ENCODE peak calls at places on chromosome 12, in eight cellular contexts. M is CD8-positive, alpha-beta T cell; F is AG10803; D is fibroblast of pulmonary artery; Q is aorta; J is GM23248; P is naive thymus-derived CD4-positive, alpha-beta T cell; I is adipocyte. X is an unnamed sample.

GRCh38 chr12:131950182-131950913 is 606 bp downstream of the EP400 start:
- DNase-seq in M (peak), F (no peak), D (no peak), Q (peak), J (peak), P (no peak), I (peak), X (peak)

GRCh38 chr12:132478433-132478803 is 11.5 kb upstream of the FBRSL1 start:
- DNase-seq in M (no peak), F (no peak), D (no peak), Q (no peak), J (no peak), P (no peak), I (no peak), X (no peak)

GRCh38 chr12:89999699-90000505 is 291.3 kb upstream of the ATP2B1 start:
- DNase-seq in M (no peak), F (peak), D (peak), Q (no peak), J (peak), P (no peak), I (peak), X (peak)

GRCh38 chr12:42854208-42854607 is 264.7 kb upstream of the PRICKLE1 start:
- DNase-seq in M (no peak), F (no peak), D (peak), Q (no peak), J (no peak), P (no peak), I (no peak), X (peak)

GRCh38 chr12:131074221-131075083 is 120.7 kb downstream of the ADGRD1 start:
- DNase-seq in M (no peak), F (peak), D (no peak), Q (peak), J (peak), P (no peak), I (no peak), X (no peak)

GRCh38 chr12:130706311-130706710 is 9.8 kb downstream of the RIMBP2 start:
- DNase-seq in M (no peak), F (no peak), D (no peak), Q (no peak), J (no peak), P (no peak), I (no peak), X (no peak)

GRCh38 chr12:67415473-67415872 is 146.3 kb downstream of the CAND1 start:
- DNase-seq in M (no peak), F (peak), D (peak), Q (no peak), J (peak), P (no peak), I (peak), X (peak)

GRCh38 chr12:110037315-110037714 is 11.0 kb downstream of the C12orf76 start:
- DNase-seq in M (no peak), F (no peak), D (no peak), Q (no peak), J (no peak), P (no peak), I (no peak), X (no peak)

GRCh38 chr12:128797119-128798118 is 26.3 kb downstream of the SLC15A4 start:
- DNase-seq in M (no peak), F (peak), D (peak), Q (no peak), J (no peak), P (no peak), I (no peak), X (peak)

GRCh38 chr12:92987846-92988621 is 58.9 kb upstream of the EEA1 start:
- DNase-seq in M (no peak), F (no peak), D (no peak), Q (no peak), J (no peak), P (peak), I (no peak), X (no peak)

GRCh38 chr12:9750276-9751203 is 10.2 kb downstream of the CD69 start:
- DNase-seq in M (peak), F (peak), D (peak), Q (no peak), J (peak), P (peak), I (peak), X (peak)

GRCh38 chr12:130192667-130193345 is 30.5 kb downstream of the FZD10 start:
- DNase-seq in M (no peak), F (no peak), D (no peak), Q (peak), J (no peak), P (no peak), I (no peak), X (no peak)

GRCh38 chr12:6091786-6092566 is 32.5 kb downstream of the VWF start:
- DNase-seq in M (no peak), F (no peak), D (no peak), Q (no peak), J (no peak), P (no peak), I (no peak), X (no peak)

GRCh38 chr12:84763112-84763511 is 149.5 kb downstream of the SLC6A15 start:
- DNase-seq in M (no peak), F (peak), D (peak), Q (no peak), J (peak), P (no peak), I (peak), X (peak)

GRCh38 chr12:29187756-29188155 is 38.7 kb downstream of the FAR2 start:
- DNase-seq in M (no peak), F (no peak), D (peak), Q (no peak), J (peak), P (no peak), I (no peak), X (peak)

GRCh38 chr12:4106617-4107016 is 166.9 kb upstream of the CCND2 start:
- DNase-seq in M (no peak), F (no peak), D (no peak), Q (no peak), J (no peak), P (no peak), I (no peak), X (no peak)

GRCh38 chr12:106285993-106286392 is 16.5 kb upstream of the TCP11L2 start:
- DNase-seq in M (no peak), F (no peak), D (no peak), Q (no peak), J (peak), P (no peak), I (no peak), X (no peak)

GRCh38 chr12:131948166-131948712 is 1.5 kb upstream of the EP400 start:
- DNase-seq in M (no peak), F (no peak), D (no peak), Q (peak), J (peak), P (no peak), I (no peak), X (no peak)

GRCh38 chr12:117850048-117850447 is 118.7 kb downstream of the KSR2 start:
- DNase-seq in M (no peak), F (peak), D (peak), Q (no peak), J (peak), P (no peak), I (peak), X (peak)

GRCh38 chr12:132873724-132874123 is 13.7 kb downstream of the CHFR start:
- DNase-seq in M (no peak), F (no peak), D (no peak), Q (no peak), J (no peak), P (no peak), I (no peak), X (no peak)

GRCh38 chr12:114853003-114853529 is 169.1 kb upstream of the TBX3 start:
- DNase-seq in M (no peak), F (peak), D (no peak), Q (no peak), J (no peak), P (no peak), I (no peak), X (peak)

GRCh38 chr12:92133795-92134637 is 11.6 kb downstream of the BTG1 start:
- DNase-seq in M (no peak), F (no peak), D (no peak), Q (no peak), J (no peak), P (no peak), I (no peak), X (no peak)

GRCh38 chr12:30779178-30779577 is 24.4 kb upstream of the CAPRIN2 start:
- DNase-seq in M (no peak), F (no peak), D (no peak), Q (no peak), J (no peak), P (no peak), I (no peak), X (no peak)

GRCh38 chr12:92961949-92962348 is 32.9 kb upstream of the EEA1 start:
- DNase-seq in M (no peak), F (no peak), D (no peak), Q (no peak), J (no peak), P (no peak), I (no peak), X (no peak)

GRCh38 chr12:50922820-50923219 is 29.5 kb upstream of the HIGD1C start:
- DNase-seq in M (no peak), F (peak), D (peak), Q (no peak), J (peak), P (no peak), I (peak), X (peak)
- H3K4me3 ChIP-seq in M (no peak), F (no peak), D (no peak), Q (peak), J (peak), P (no peak), I (peak), X (no peak)

GRCh38 chr12:57188090-57188425 is 28.5 kb upstream of the NXPH4 start:
- DNase-seq in M (no peak), F (no peak), D (no peak), Q (no peak), J (no peak), P (no peak), I (no peak), X (no peak)

GRCh38 chr12:57183939-57184725 is 32.5 kb upstream of the NXPH4 start:
- DNase-seq in M (no peak), F (no peak), D (no peak), Q (no peak), J (no peak), P (no peak), I (no peak), X (no peak)

GRCh38 chr12:57187222-57188089 is 29.1 kb upstream of the NXPH4 start:
- DNase-seq in M (no peak), F (no peak), D (no peak), Q (no peak), J (no peak), P (no peak), I (no peak), X (no peak)

GRCh38 chr12:57185403-57185802 is 31.2 kb upstream of the NXPH4 start:
- DNase-seq in M (no peak), F (no peak), D (no peak), Q (no peak), J (no peak), P (no peak), I (no peak), X (no peak)

GRCh38 chr12:57185906-57186508 is 30.6 kb upstream of the NXPH4 start:
- DNase-seq in M (no peak), F (no peak), D (no peak), Q (no peak), J (no peak), P (no peak), I (no peak), X (no peak)
- H3K4me3 ChIP-seq in M (no peak), F (no peak), D (no peak), Q (no peak), J (no peak), P (no peak), I (no peak), X (no peak)

DNA sequence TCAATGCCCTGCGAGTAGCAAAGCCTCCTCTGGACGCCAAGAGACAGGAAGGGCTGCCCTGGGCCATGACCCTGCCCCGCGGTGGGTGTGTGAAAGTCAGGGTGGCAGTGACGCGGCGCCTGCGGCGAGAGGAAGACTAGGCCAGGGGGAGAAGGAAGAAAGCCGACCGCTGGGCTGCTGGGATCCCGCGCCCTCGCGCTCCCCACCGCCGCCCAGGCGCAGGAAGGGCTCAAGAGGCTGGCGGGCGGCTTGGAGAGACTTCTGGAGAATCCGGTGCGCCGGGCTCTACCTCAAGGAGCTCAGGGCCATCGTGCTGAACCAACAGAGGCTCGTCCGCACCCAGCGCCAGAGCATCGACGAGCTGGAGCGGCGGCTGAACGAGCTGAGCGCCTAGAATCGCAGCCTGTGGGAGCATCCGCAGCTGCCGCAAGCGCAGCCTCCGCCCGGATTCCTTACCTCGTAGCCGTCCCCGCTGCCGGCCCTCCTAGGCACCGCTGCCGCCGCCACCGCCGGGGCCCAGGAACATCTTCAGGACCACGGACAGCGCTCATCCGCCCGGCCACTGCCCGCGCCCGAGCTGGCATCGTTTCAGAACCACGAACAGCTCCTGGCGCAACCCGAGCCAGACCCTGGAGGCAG is 105.0 kb upstream of the PRB2 start:
- DNase-seq in M (peak), F (peak), D (peak), Q (peak), J (peak), P (peak), I (peak), X (peak)
- H3K4me3 ChIP-seq in M (no peak), F (no peak), D (no peak), Q (no peak), J (no peak), P (no peak), I (no peak), X (no peak)

DNA sequence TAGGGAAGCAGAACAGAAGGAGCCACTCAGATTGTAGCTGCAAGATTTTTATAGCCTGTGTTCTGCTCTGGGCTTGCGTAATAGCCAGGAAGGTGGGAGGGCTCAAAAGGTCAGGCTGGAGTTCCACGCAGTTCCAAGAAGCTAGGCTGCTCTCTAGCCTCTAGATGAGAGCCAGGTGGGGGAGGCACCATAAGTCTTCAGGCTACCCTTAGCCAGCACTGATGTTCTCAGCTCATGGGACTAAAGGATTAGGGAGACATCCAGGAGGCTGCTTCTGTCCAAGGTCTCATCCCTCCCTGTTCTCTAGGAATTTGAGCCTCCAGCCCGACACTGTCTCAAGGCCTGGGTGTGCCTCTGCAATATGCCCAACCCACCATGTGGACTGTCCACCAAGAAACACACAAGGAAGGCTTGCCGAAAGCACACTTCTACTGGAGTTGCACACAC is 1.7 kb downstream of the LMBR1L start:
- DNase-seq in M (no peak), F (peak), D (peak), Q (peak), J (peak), P (no peak), I (peak), X (peak)
- H3K4me3 ChIP-seq in M (peak), F (peak), D (peak), Q (peak), J (peak), P (peak), I (peak), X (peak)

DNA sequence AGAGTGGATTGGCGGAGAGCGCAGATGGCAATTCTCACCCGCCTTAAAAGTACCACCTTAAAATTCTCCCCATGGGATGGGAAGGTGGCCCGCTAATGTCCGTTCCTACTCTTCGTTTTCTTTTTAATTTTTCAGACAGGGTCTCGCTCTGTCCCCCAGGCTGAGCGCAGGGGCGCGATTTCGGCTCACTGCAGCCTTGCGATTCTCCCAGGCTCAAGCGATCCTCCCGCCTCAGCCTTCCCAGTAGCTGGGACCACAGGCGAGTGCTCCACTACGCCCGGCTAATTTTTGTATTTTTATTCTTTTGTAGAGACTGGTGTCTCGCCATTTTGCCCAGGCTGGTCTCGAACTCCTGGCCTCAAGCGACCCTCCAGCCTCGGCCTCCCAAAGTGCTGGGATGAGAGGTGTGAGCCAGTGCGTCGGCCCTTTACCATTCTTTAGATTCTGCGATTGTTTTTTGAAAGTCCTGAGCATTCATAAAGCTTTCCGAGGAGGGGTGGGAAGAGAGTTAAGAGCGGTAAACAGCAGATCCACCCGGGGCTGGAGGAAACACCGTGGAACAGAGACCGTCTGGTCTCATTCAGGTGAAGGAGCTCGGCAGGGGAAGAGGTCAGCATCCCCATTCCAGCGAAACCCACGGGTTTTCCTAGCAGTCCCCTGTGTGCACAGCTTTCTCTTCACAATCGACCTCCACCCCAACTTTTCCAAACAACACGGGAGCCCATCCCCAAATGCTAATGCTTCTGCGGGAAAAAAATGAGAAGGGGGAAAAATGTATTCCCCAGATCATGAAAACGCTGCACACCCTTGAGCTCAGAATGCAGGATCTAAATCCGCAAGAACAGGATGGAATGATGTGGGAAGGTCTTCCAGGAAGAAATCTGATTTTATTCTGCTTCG is 129.2 kb downstream of the NDUFA12 start:
- DNase-seq in M (no peak), F (no peak), D (no peak), Q (no peak), J (no peak), P (no peak), I (no peak), X (peak)
- H3K4me3 ChIP-seq in M (peak), F (no peak), D (no peak), Q (peak), J (peak), P (peak), I (peak), X (peak)

DNA sequence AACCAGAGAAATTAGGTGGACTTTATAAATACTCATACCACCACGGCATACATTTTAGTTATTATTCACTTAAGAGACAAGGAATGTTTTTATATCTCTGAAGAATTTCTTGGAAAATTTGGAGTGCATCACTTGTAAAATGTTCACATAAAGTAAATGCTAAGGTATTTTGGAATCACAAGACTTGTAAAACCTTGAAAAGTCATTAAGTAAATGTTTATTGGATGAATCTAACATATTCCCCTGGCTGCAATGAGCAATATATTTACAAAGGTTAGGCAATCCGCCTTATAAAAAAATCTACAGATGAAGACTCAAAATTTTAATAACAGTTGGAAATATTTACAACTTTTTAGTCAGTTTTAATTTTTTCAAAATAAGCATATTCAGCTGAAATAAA is 287.4 kb upstream of the ALG10 start:
- DNase-seq in M (no peak), F (no peak), D (no peak), Q (no peak), J (no peak), P (no peak), I (no peak), X (no peak)
- H3K4me3 ChIP-seq in M (no peak), F (no peak), D (no peak), Q (no peak), J (no peak), P (no peak), I (no peak), X (no peak)

X was measured in foreskin fibroblast.